ENCODE peak calls at places on chromosome 2, in four cellular contexts. One of them, this sample, is unnamed.

GRCh38 chr2:19900536-19901200 is 1.1 kb downstream of the TTC32 start:
- DNase-seq in MM.1S: peak; percentile 50
- DNase-seq in PC-3: peak; percentile 43
- DNase-seq in HCT116: no peak
- DNase-seq in this sample: no peak

GRCh38 chr2:175175896-175176295 is 5.6 kb downstream of the ATP5MC3 start:
- DNase-seq in MM.1S: no peak
- DNase-seq in PC-3: peak; percentile 89
- DNase-seq in HCT116: no peak
- DNase-seq in this sample: no peak

GRCh38 chr2:171180229-171180937 is 19.7 kb upstream of the TLK1 start:
- DNase-seq in MM.1S: no peak
- DNase-seq in PC-3: no peak
- DNase-seq in HCT116: no peak
- DNase-seq in this sample: no peak

GRCh38 chr2:219555956-219556355 is 12.1 kb downstream of the TMEM198 start:
- DNase-seq in MM.1S: no peak
- DNase-seq in PC-3: no peak
- DNase-seq in HCT116: no peak
- DNase-seq in this sample: no peak

GRCh38 chr2:220182790-220183189 is 555.4 kb downstream of the SLC4A3 start:
- DNase-seq in MM.1S: no peak
- DNase-seq in PC-3: no peak
- DNase-seq in HCT116: no peak
- DNase-seq in this sample: no peak

GRCh38 chr2:85394256-85394655 is 15.9 kb downstream of the CAPG start:
- DNase-seq in MM.1S: no peak
- DNase-seq in PC-3: no peak
- DNase-seq in HCT116: no peak
- DNase-seq in this sample: no peak

GRCh38 chr2:101205521-101205998 is 47.1 kb upstream of the CNOT11 start:
- DNase-seq in MM.1S: peak; percentile 79
- DNase-seq in PC-3: peak; percentile 84
- DNase-seq in HCT116: peak; percentile 91
- DNase-seq in this sample: peak; percentile 80

GRCh38 chr2:32495139-32495538 is 132.7 kb upstream of the TTC27 start:
- DNase-seq in MM.1S: no peak
- DNase-seq in PC-3: no peak
- DNase-seq in HCT116: no peak
- DNase-seq in this sample: no peak

GRCh38 chr2:29110916-29111315 is 4.3 kb upstream of the CLIP4 start:
- DNase-seq in MM.1S: peak; percentile 11
- DNase-seq in PC-3: peak; percentile 64
- DNase-seq in HCT116: no peak
- DNase-seq in this sample: peak; percentile 23

GRCh38 chr2:26002617-26003310 is 20.5 kb upstream of the KIF3C start:
- DNase-seq in MM.1S: no peak
- DNase-seq in PC-3: no peak
- DNase-seq in HCT116: no peak
- DNase-seq in this sample: no peak

GRCh38 chr2:150127995-150128394 is 359.5 kb downstream of the RND3 start:
- DNase-seq in MM.1S: no peak
- DNase-seq in PC-3: peak; percentile 64
- DNase-seq in HCT116: no peak
- DNase-seq in this sample: no peak

GRCh38 chr2:10960606-10961489 is 49.1 kb downstream of the KCNF1 start:
- DNase-seq in MM.1S: no peak
- DNase-seq in PC-3: no peak
- DNase-seq in HCT116: no peak
- DNase-seq in this sample: no peak

GRCh38 chr2:56473524-56473923 is 289.7 kb downstream of the CCDC85A start:
- DNase-seq in MM.1S: no peak
- DNase-seq in PC-3: no peak
- DNase-seq in HCT116: no peak
- DNase-seq in this sample: no peak

GRCh38 chr2:36277146-36277808 is 78.3 kb upstream of the CRIM1 start:
- DNase-seq in MM.1S: no peak
- DNase-seq in PC-3: peak; percentile 90
- DNase-seq in HCT116: peak; percentile 12
- DNase-seq in this sample: no peak

GRCh38 chr2:232331071-232331470 is 47.5 kb upstream of the ALPP start:
- DNase-seq in MM.1S: no peak
- DNase-seq in PC-3: no peak
- DNase-seq in HCT116: no peak
- DNase-seq in this sample: no peak

GRCh38 chr2:20682166-20682565 is 15.2 kb downstream of the GDF7 start:
- DNase-seq in MM.1S: no peak
- DNase-seq in PC-3: no peak
- DNase-seq in HCT116: no peak
- DNase-seq in this sample: no peak

GRCh38 chr2:69139778-69140177 is 126.8 kb downstream of the ANTXR1 start:
- DNase-seq in MM.1S: no peak
- DNase-seq in PC-3: no peak
- DNase-seq in HCT116: no peak
- DNase-seq in this sample: no peak

GRCh38 chr2:119011162-119011909 is 69.3 kb downstream of the MARCO start:
- DNase-seq in MM.1S: peak; percentile 57
- DNase-seq in PC-3: peak; percentile 70
- DNase-seq in HCT116: peak; percentile 16
- DNase-seq in this sample: peak; percentile 86

GRCh38 chr2:233817305-233817980 is 36.9 kb downstream of the HJURP start:
- DNase-seq in MM.1S: no peak
- DNase-seq in PC-3: no peak
- DNase-seq in HCT116: no peak
- DNase-seq in this sample: no peak

GRCh38 chr2:38423763-38424162 is 46.7 kb upstream of the ATL2 start:
- DNase-seq in MM.1S: no peak
- DNase-seq in PC-3: no peak
- DNase-seq in HCT116: no peak
- DNase-seq in this sample: no peak

GRCh38 chr2:237393523-237393922 is 20.4 kb downstream of the COL6A3 start:
- DNase-seq in MM.1S: no peak
- DNase-seq in PC-3: no peak
- DNase-seq in HCT116: no peak
- DNase-seq in this sample: no peak
- TF ChIP-seq EZH2phosphoT487 in MM.1S: no peak
- TF ChIP-seq EZH2phosphoT487 in PC-3: no peak
- TF ChIP-seq EZH2phosphoT487 in HCT116: no peak
- TF ChIP-seq EZH2phosphoT487 in this sample: no peak

GRCh38 chr2:166106431-166107015 is 21.3 kb downstream of the SCN1A start:
- DNase-seq in MM.1S: no peak
- DNase-seq in PC-3: peak; percentile 37
- DNase-seq in HCT116: no peak
- DNase-seq in this sample: peak; percentile 13
- TF ChIP-seq CTCF in MM.1S: no peak
- TF ChIP-seq CTCF in PC-3: peak; percentile 63
- TF ChIP-seq CTCF in HCT116: peak; percentile 43
- TF ChIP-seq CTCF in this sample: peak; percentile 41

GRCh38 chr2:637804-638203 is 39.4 kb downstream of the TMEM18 start:
- DNase-seq in MM.1S: no peak
- DNase-seq in PC-3: peak; percentile 81
- DNase-seq in HCT116: no peak
- DNase-seq in this sample: no peak

GRCh38 chr2:642431-642815 is 34.8 kb downstream of the TMEM18 start:
- DNase-seq in MM.1S: no peak
- DNase-seq in PC-3: no peak
- DNase-seq in HCT116: no peak
- DNase-seq in this sample: no peak

GRCh38 chr2:637406-637776 is 39.8 kb downstream of the TMEM18 start:
- DNase-seq in MM.1S: no peak
- DNase-seq in PC-3: no peak
- DNase-seq in HCT116: no peak
- DNase-seq in this sample: no peak

GRCh38 chr2:641501-642430 is 35.4 kb downstream of the TMEM18 start:
- DNase-seq in MM.1S: no peak
- DNase-seq in PC-3: peak; percentile 19
- DNase-seq in HCT116: no peak
- DNase-seq in this sample: no peak

DNA sequence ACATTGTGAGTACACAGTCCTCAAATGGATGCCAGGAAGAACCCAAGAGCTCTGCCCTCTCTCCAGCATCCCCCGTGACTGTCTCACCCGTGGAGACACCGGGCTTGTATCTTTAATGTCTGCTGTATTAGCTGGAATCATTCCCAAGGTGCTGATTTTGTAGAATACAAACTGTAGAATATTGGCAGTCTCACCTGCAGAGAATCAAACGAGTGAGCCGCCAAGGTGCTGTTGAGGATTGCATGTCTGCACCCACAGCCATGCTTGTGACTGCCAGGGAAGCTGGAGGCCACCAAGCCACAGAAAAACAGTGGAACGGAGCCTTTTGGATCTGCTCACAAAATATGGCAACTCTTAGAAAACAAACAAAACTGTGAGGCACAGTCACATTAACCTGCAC is 37.5 kb downstream of the TMEM18 start:
- DNase-seq in MM.1S: no peak
- DNase-seq in PC-3: no peak
- DNase-seq in HCT116: no peak
- DNase-seq in this sample: no peak
- H3K9me3 ChIP-seq in MM.1S: no peaks in the 10 kb centered on the region
- H3K9me3 ChIP-seq in PC-3: no peaks in the 10 kb centered on the region
- H3K9me3 ChIP-seq in HCT116: no peaks in the 10 kb centered on the region
- H3K9me3 ChIP-seq in this sample: no peaks in the 10 kb centered on the region

GRCh38 chr2:237604960-237605359 is 14.4 kb upstream of the RAB17 start:
- DNase-seq in MM.1S: no peak
- DNase-seq in PC-3: peak; percentile 30
- DNase-seq in HCT116: peak; percentile 18
- DNase-seq in this sample: no peak
- TF ChIP-seq EZH2phosphoT487 in MM.1S: no peak
- TF ChIP-seq EZH2phosphoT487 in PC-3: no peak
- TF ChIP-seq EZH2phosphoT487 in HCT116: no peak
- TF ChIP-seq EZH2phosphoT487 in this sample: no peak

GRCh38 chr2:155980941-155981561 is 351.5 kb downstream of the NR4A2 start:
- DNase-seq in MM.1S: peak; percentile 23
- DNase-seq in PC-3: no peak
- DNase-seq in HCT116: no peak
- DNase-seq in this sample: no peak

GRCh38 chr2:155983850-155984249 is 348.7 kb downstream of the NR4A2 start:
- DNase-seq in MM.1S: no peak
- DNase-seq in PC-3: no peak
- DNase-seq in HCT116: no peak
- DNase-seq in this sample: no peak

GRCh38 chr2:155982111-155982510 is 350.4 kb downstream of the NR4A2 start:
- DNase-seq in MM.1S: no peak
- DNase-seq in PC-3: no peak
- DNase-seq in HCT116: no peak
- DNase-seq in this sample: no peak
- TF ChIP-seq CTCF in MM.1S: no peak
- TF ChIP-seq CTCF in PC-3: no peak
- TF ChIP-seq CTCF in HCT116: no peak
- TF ChIP-seq CTCF in this sample: no peak

GRCh38 chr2:5176764-5177163 is 515.4 kb upstream of the SOX11 start:
- DNase-seq in MM.1S: no peak
- DNase-seq in PC-3: peak; percentile 53
- DNase-seq in HCT116: no peak
- DNase-seq in this sample: no peak
- H3K9me3 ChIP-seq in MM.1S: no peaks in the 10 kb centered on the region
- H3K9me3 ChIP-seq in PC-3: peaks cover 3% of the 10 kb centered on the region
- H3K9me3 ChIP-seq in HCT116: peaks cover 8% of the 10 kb centered on the region
- H3K9me3 ChIP-seq in this sample: no peaks in the 10 kb centered on the region

DNA sequence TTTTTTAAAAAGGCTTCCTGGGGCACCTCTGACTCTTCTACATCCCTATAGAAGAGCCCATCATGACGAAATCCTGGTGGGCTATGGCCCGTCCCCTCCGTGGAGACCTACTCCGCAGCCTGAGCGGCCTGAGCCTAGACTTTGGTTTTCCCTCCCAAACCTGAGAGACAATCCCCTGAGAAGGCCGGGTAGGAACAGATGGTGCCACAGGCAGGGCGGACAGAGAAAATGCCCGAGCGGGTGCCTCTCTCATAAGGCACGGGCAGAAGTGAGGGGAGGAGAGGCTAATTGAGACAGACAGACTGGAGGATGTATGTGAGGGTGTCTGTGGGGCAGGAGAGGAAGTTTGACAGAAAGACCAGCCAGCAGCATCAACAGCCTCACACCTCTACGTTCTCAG is 20.2 kb upstream of the SFXN5 start:
- DNase-seq in MM.1S: no peak
- DNase-seq in PC-3: no peak
- DNase-seq in HCT116: no peak
- DNase-seq in this sample: no peak
- TF ChIP-seq EZH2phosphoT487 in MM.1S: no peak
- TF ChIP-seq EZH2phosphoT487 in PC-3: no peak
- TF ChIP-seq EZH2phosphoT487 in HCT116: no peak
- TF ChIP-seq EZH2phosphoT487 in this sample: no peak

DNA sequence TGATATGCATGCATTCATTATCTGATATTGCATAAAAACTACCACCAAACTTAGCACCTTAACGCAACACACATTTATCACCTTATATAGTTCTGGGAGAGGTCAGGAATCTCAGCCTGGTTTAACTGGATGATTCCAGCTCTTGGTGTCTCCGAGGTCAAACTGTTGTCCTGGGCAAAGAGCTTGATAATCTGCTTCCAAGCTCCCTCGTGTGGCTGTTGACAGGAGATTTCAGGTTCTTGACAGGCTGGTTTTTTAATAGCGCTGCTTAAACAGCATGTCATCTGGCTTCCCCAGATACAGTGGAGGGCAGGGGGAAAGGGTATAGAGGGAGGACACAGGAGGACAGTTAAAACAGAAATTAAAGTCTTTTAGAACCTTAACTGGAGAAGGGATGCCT is 785.0 kb downstream of the CNTNAP5 start:
- DNase-seq in MM.1S: peak; percentile 9
- DNase-seq in PC-3: peak; percentile 32
- DNase-seq in HCT116: no peak
- DNase-seq in this sample: peak; percentile 70
- TF ChIP-seq CTCF in MM.1S: no peak
- TF ChIP-seq CTCF in PC-3: peak; percentile 53
- TF ChIP-seq CTCF in HCT116: no peak
- TF ChIP-seq CTCF in this sample: peak; percentile 62

DNA sequence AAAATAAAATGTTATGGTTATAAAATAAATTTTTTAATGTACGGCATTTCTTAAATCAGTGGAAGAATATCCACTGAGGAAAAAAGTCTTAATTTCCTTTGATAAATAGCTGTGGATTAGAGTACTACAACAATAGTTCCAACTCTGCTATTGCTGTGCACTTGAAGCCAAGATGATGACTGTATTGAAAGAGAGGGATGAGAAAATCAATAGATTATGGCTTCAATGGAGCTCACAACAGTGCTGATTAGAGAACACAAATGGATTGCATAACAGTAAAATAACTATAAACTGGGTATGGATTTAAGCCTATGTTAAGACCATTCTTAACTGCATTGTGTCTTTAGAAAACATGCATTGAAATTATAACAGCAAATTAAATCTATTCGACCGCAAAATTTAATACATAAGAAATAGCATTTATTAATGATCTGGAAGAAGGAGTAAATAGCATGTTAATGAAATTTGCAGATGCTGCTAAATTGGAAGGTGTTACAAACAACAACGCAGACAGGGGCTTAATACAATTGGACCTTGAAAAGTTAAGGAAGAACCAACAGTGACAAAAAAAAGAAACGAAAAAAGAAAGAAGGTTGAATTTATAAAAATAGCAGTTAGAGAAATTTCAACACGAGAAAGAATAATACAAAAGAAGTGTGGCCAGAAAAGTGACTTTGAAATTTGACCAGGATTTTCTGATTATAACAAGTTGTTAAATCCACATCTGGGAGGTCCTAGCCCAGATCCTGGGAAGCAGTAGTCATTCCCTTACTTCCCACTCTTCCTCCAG is 8.6 kb upstream of the MAP3K20 start:
- DNase-seq in MM.1S: no peak
- DNase-seq in PC-3: no peak
- DNase-seq in HCT116: no peak
- DNase-seq in this sample: no peak
- H3K9me3 ChIP-seq in MM.1S: no peaks in the 10 kb centered on the region
- H3K9me3 ChIP-seq in PC-3: no peaks in the 10 kb centered on the region
- H3K9me3 ChIP-seq in HCT116: no peaks in the 10 kb centered on the region
- H3K9me3 ChIP-seq in this sample: no peaks in the 10 kb centered on the region

This sample was measured in hepatocyte.